ENCODE peak calls at places on chromosomes 12 and 14, in five cellular contexts. Y is progenitor cell of endocrine pancreas, E is kidney epithelial cell, S is upper lobe of right lung, W is AG09319. J is an unnamed sample.

GRCh38 chr12:105275997-105276760 is 40.2 kb upstream of the APPL2 start:
- DNase-seq in S (no peak), Y (no peak), W (no peak), E (no peak), J (no peak)

GRCh38 chr14:34596891-34597290 is 33.1 kb downstream of the SNX6 start:
- DNase-seq in W (no peak), S (no peak), E (no peak), Y (no peak), J (no peak)

GRCh38 chr12:105369014-105369413 is 38.5 kb downstream of the C12orf75 start:
- DNase-seq in S (no peak), Y (no peak), E (no peak), W (peak), J (no peak)

GRCh38 chr14:22410497-22410896 is 178.5 kb downstream of the DAD1 start:
- DNase-seq in S (no peak), W (no peak), E (no peak), Y (no peak), J (no peak)

GRCh38 chr12:105223358-105223840 is 12.6 kb downstream of the APPL2 start:
- DNase-seq in S (no peak), W (no peak), E (no peak), Y (no peak), J (no peak)

GRCh38 chr12:84874125-84874824 is 38.3 kb downstream of the SLC6A15 start:
- DNase-seq in Y (no peak), E (no peak), W (peak), S (no peak), J (no peak)

GRCh38 chr14:69354383-69355154 is 43.5 kb downstream of the ERH start:
- DNase-seq in E (peak), W (no peak), Y (no peak), S (no peak), J (no peak)

GRCh38 chr12:55728185-55728931 is 451 bp downstream of the CD63 start:
- DNase-seq in Y (peak), S (peak), E (no peak), W (no peak), J (no peak)

GRCh38 chr14:48937796-48938195 is 648.4 kb downstream of the RPS29 start:
- DNase-seq in S (no peak), W (no peak), Y (no peak), E (no peak), J (no peak)

GRCh38 chr14:26835949-26836570 is 238.2 kb upstream of the NOVA1 start:
- DNase-seq in W (no peak), E (no peak), S (no peak), Y (no peak), J (no peak)

GRCh38 chr14:91545946-91546716 is 36.0 kb upstream of the PPP4R3A start:
- DNase-seq in S (no peak), Y (no peak), E (no peak), W (no peak), J (no peak)

GRCh38 chr14:68977741-68978549 is 1.2 kb downstream of the ACTN1 start:
- DNase-seq in S (peak), E (no peak), W (peak), Y (peak), J (peak)

GRCh38 chr12:6272300-6273208 is 37.9 kb upstream of the PLEKHG6 start:
- DNase-seq in S (peak), E (peak), W (no peak), Y (no peak), J (no peak)

GRCh38 chr12:106113446-106114083 is 25.2 kb downstream of the NUAK1 start:
- DNase-seq in Y (no peak), W (no peak), S (no peak), E (no peak), J (no peak)

GRCh38 chr12:116249938-116250337 is 27.6 kb downstream of the MED13L start:
- DNase-seq in W (no peak), Y (no peak), S (no peak), E (no peak), J (no peak)

GRCh38 chr12:100295764-100296555 is 29.0 kb downstream of the SCYL2 start:
- DNase-seq in W (no peak), E (no peak), S (no peak), Y (no peak), J (no peak)

GRCh38 chr12:67720383-67720856 is 71.9 kb downstream of the DYRK2 start:
- DNase-seq in S (no peak), W (peak), E (no peak), Y (no peak), J (no peak)

GRCh38 chr14:22900088-22900799 is 17.2 kb downstream of the REM2 start:
- DNase-seq in W (no peak), Y (no peak), S (no peak), E (no peak), J (no peak)

GRCh38 chr14:92726135-92726932 is 22.1 kb downstream of the LGMN start:
- DNase-seq in S (peak), W (peak), E (peak), Y (no peak), J (no peak)

DNA sequence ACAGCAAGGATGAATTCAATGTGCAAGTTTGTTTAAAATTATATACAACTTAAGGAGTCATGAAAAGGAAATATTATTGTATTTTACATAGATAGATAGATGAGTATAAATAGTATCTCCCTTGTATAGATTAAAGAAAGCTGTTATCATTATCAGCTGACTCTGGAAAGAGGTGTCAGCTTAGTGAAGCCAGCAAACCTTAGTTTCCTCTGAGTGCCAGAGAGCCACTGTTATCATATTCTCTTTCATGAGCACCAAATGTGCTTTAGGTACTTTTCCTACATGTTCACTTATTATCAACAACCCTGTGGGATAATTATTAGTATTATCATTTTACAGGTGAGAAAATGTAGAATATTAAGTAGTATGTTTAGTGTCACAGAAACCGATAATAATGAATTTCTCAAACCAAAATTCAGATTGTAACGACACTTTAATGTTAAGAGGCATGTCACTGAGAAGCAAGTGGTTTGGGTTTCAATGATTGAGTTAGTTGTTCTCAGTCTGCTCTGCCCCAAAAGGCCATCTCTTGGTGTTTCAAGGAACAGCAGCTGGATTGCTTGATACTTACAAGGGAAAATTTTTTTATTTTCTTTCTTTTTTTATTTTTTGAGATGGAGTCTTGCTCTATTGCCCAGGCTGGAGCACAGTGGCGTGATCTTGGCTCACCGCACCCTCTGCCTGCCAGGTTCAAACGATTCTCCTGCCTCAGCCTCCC is 53.7 kb downstream of the PLEKHA5 start:
- DNase-seq in E (no peak), S (no peak), Y (no peak), W (no peak), J (no peak)
- TF ChIP-seq CTCF in E (peak), S (peak), Y (peak), W (peak), J (no peak)

GRCh38 chr14:99199854-99200653 is 71.9 kb downstream of the BCL11B start:
- DNase-seq in E (no peak), Y (no peak), S (no peak), W (no peak), J (no peak)
- TF ChIP-seq CTCF in E (peak), Y (no peak), S (peak), W (peak), J (no peak)

GRCh38 chr12:27305673-27306504 is 26.7 kb upstream of the BMAL2 start:
- DNase-seq in S (no peak), W (peak), Y (no peak), E (no peak), J (no peak)
- TF ChIP-seq CTCF in S (peak), W (peak), Y (peak), E (no peak), J (peak)

GRCh38 chr14:50340945-50341344 is 28.8 kb downstream of the DMAC2L start:
- DNase-seq in W (no peak), S (no peak), E (no peak), Y (no peak), J (no peak)
- TF ChIP-seq CTCF in W (no peak), S (no peak), E (no peak), Y (peak), J (no peak)

GRCh38 chr12:121953695-121954094 is 35.3 kb downstream of the CFAP251 start:
- DNase-seq in E (no peak), Y (no peak), S (no peak), W (no peak), J (no peak)

GRCh38 chr12:121955258-121956040 is 37.1 kb downstream of the CFAP251 start:
- DNase-seq in Y (no peak), S (no peak), E (no peak), W (no peak), J (no peak)

GRCh38 chr12:121957831-121958515 is 39.6 kb downstream of the CFAP251 start:
- DNase-seq in S (no peak), E (no peak), W (no peak), Y (no peak), J (no peak)

GRCh38 chr12:121958521-121959240 is 40.3 kb downstream of the CFAP251 start:
- DNase-seq in Y (no peak), S (no peak), W (no peak), E (no peak), J (no peak)

DNA sequence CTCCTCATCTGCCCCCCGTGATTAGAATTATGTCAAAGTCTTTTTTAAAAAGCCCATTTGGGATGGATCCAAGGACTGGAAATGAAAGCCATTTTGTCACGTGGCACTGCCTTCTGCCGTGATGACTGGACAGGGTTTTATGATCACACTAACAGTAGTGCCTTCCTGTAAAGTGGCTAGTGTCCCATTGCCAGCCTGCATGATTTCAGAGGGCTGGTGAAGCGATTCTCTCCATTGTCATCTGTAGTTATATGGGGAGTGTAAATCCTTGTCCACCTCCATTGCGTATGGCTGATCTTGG is 37.6 kb downstream of the CFAP251 start:
- DNase-seq in Y (no peak), S (no peak), E (no peak), W (no peak), J (no peak)
- TF ChIP-seq CTCF in Y (peak), S (peak), E (no peak), W (no peak), J (no peak)

DNA sequence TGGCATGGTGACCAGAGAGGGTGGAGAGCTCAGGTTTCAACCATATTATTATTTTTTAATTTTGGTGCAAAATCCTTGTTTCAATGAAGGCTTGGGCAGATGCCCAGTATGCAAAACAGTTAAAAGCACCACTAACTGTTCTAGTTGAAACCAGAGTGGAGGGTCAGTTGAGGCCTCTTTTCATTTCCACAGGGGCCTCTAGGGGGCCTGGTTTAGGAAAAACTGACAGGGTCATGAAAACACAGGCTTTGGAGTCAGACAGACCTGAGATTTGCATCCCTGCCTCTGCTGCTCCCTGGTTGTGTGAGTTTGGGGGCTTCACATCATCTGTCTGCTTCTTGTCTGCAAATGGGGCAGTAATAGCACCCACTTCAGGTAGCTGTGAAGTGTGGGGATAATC is 3.3 kb upstream of the RPH3A start:
- DNase-seq in W (no peak), Y (no peak), E (no peak), S (no peak), J (no peak)
- TF ChIP-seq CTCF in W (no peak), Y (peak), E (no peak), S (no peak), J (peak)

GRCh38 chr12:118319627-118320026 is 53.1 kb downstream of the TAOK3 start:
- DNase-seq in E (no peak), S (no peak), Y (no peak), W (no peak), J (no peak)
- TF ChIP-seq CTCF in E (no peak), S (no peak), Y (no peak), W (no peak), J (no peak)

DNA sequence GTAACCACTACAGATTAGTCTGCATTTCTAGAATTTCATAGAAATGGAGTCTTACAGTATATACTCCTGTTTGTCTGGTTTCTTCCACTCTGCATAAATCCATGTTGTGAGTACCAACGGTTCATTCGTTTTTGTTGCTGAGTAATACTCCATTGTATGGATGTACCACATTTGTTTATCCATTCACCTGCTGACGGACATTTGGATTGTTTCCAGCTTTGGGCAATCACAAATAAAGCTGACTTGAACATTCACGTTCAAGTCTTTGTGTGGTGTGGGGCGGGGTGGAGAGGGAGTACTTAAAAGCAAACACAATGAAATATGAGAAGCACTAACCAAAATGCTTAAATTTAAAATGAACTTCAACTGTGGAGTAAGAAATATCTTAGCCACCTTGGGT is 7.1 kb downstream of the HECTD4 start:
- DNase-seq in S (no peak), W (no peak), E (no peak), Y (no peak), J (no peak)
- TF ChIP-seq CTCF in S (no peak), W (no peak), E (no peak), Y (no peak), J (no peak)

DNA sequence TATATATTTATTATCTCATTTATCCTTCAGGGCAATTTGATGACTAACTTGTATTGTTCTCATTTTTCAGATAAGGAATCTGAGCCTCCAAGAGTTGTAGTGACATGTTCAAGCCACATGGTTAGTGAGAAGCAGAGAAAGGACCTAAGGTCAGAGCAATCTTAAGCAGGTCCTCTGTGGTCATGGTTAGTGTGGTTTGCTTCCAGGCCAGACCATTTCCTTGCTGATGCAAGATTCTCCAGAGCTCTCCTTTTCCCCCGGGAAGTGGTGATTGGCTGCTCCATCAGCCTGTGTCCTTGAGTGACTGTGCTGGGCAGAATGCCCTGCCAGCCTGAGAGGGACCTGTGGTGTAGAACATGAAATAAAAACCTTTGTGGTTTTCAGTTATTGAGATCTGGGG is 141.3 kb downstream of the KTN1 start:
- DNase-seq in S (no peak), Y (no peak), W (peak), E (peak), J (no peak)
- TF ChIP-seq CTCF in S (no peak), Y (no peak), W (no peak), E (no peak), J (no peak)

GRCh38 chr12:69601962-69602685 is 8.6 kb downstream of the LRRC10 start:
- DNase-seq in Y (no peak), E (no peak), W (no peak), S (no peak), J (no peak)

GRCh38 chr12:69600804-69601203 is 9.9 kb downstream of the LRRC10 start:
- DNase-seq in E (no peak), S (no peak), W (no peak), Y (no peak), J (no peak)

GRCh38 chr12:69608114-69608513 is 2.6 kb downstream of the LRRC10 start:
- DNase-seq in Y (no peak), S (no peak), W (no peak), E (no peak), J (no peak)

GRCh38 chr12:69598174-69598753 is 12.4 kb downstream of the LRRC10 start:
- DNase-seq in Y (no peak), W (no peak), E (no peak), S (no peak), J (no peak)

DNA sequence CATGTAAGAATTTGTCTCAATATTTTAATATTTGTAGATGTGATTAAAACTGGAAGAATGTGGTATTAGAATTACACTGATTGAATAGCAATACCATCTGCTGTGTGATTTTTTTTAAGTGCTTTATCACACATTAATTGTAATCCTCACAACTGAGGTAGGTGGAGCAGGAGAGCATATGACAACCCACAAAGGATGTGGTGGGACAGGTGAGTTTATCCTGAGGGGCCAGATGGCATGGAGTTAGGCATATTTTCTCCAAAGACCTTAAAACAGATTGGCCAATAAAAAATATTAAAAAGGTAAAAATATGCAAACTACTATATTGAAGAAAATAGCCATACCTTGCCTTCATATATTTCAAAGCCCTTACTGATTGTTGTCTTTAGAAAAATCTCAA is 7.8 kb downstream of the LRRC10 start:
- DNase-seq in S (no peak), E (no peak), Y (no peak), W (no peak), J (no peak)
- TF ChIP-seq CTCF in S (no peak), E (no peak), Y (no peak), W (no peak), J (no peak)